ENCODE peak calls at places on chromosomes 13 and 19, in four cellular contexts. W is transverse colon, X is fibroblast of lung, I is mesothelial cell of epicardium. E is an unnamed sample.

GRCh38 chr19:590396-590745 is 690 bp downstream of the HCN2 start:
- DNase-seq in I (peak), X (peak), W (no peak), E (peak)

GRCh38 chr19:36916991-36917390 is 859 bp downstream of the ZNF568 start:
- DNase-seq in X (peak), I (no peak), W (no peak), E (no peak)

GRCh38 chr19:10105241-10106099 is 692 bp upstream of the PPAN start:
- DNase-seq in W (peak), X (no peak), I (no peak), E (no peak)

GRCh38 chr13:98653471-98653985 is 76.6 kb upstream of the STK24 start:
- DNase-seq in X (peak), I (peak), W (peak), E (peak)

GRCh38 chr19:45814166-45814780 is 835 bp downstream of the RSPH6A start:
- DNase-seq in W (no peak), I (no peak), X (no peak), E (no peak)

GRCh38 chr13:113528798-113529180 is 38.3 kb upstream of the DCUN1D2 start:
- DNase-seq in W (no peak), X (no peak), I (no peak), E (no peak)

GRCh38 chr13:113816248-113816924 is 47.5 kb downstream of the GAS6 start:
- DNase-seq in X (no peak), I (no peak), W (no peak), E (no peak)

GRCh38 chr19:52748336-52748950 is 13.6 kb upstream of the ZNF611 start:
- DNase-seq in W (no peak), I (no peak), X (peak), E (no peak)

GRCh38 chr13:113588394-113589111 is 4.0 kb downstream of the TFDP1 start:
- DNase-seq in I (no peak), W (no peak), X (no peak), E (no peak)

GRCh38 chr13:113901642-113902041 is 37.8 kb upstream of the GAS6 start:
- DNase-seq in W (no peak), I (no peak), X (no peak), E (no peak)

GRCh38 chr19:42242071-42242511 is 311 bp downstream of the GSK3A start:
- DNase-seq in W (no peak), I (no peak), X (no peak), E (no peak)

GRCh38 chr13:99307648-99308339 is 595 bp upstream of the GPR183 start:
- DNase-seq in X (peak), I (no peak), W (peak), E (no peak)

GRCh38 chr19:11377756-11378155 is 3.3 kb downstream of the SWSAP1 start:
- DNase-seq in X (peak), W (no peak), I (no peak), E (no peak)

GRCh38 chr13:49731766-49732165 is 40.5 kb upstream of the EBPL start:
- DNase-seq in X (peak), W (no peak), I (no peak), E (no peak)

GRCh38 chr13:21060827-21061076 is 634 bp downstream of the LATS2 start:
- DNase-seq in I (no peak), W (no peak), X (no peak), E (peak)

GRCh38 chr13:99965329-99966000 is 6.1 kb downstream of the ZIC5 start:
- DNase-seq in W (no peak), I (no peak), X (no peak), E (no peak)

GRCh38 chr19:4326837-4327251 is 11.8 kb downstream of the STAP2 start:
- DNase-seq in W (no peak), X (no peak), I (no peak), E (peak)

GRCh38 chr13:44031555-44031954 is 151.9 kb downstream of the LACC1 start:
- DNase-seq in W (no peak), X (no peak), I (no peak), E (no peak)
- TF ChIP-seq CTCF in W (no peak), X (no peak), I (no peak), E (no peak)

GRCh38 chr19:28012361-28012760 is 1200.6 kb downstream of the UQCRFS1 start:
- DNase-seq in I (no peak), W (no peak), X (no peak), E (no peak)
- TF ChIP-seq CTCF in I (no peak), W (no peak), X (no peak), E (peak)

GRCh38 chr13:109228211-109228610 is 558.2 kb downstream of the IRS2 start:
- DNase-seq in W (no peak), X (no peak), I (no peak), E (no peak)

GRCh38 chr13:109227344-109227940 is 558.9 kb downstream of the IRS2 start:
- DNase-seq in X (no peak), I (no peak), W (no peak), E (no peak)

GRCh38 chr13:109226631-109227030 is 559.8 kb downstream of the IRS2 start:
- DNase-seq in I (no peak), W (no peak), X (peak), E (no peak)

GRCh38 chr13:109220631-109221030 is 565.8 kb downstream of the IRS2 start:
- DNase-seq in W (no peak), X (no peak), I (no peak), E (no peak)

DNA sequence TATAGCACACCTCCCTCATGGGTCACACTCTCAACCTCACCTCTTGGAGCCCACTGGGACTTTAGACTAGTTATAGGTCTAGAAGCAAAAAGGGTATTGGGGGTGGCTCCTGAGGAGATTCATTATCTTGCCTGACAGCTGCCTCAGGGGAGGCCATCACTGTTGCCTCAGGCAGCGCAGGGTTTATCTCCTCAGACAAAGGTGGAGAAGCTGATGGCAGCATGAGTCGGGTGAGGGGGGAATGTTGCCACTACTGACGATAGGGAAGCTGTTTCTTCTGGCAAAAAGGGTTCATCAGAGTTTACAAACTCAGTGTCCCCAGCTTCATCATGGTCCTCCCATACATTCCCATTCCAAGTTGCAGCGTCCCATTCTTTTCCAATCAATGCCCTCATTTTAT is 562.4 kb downstream of the IRS2 start:
- DNase-seq in X (no peak), I (no peak), W (no peak), E (no peak)
- TF ChIP-seq CTCF in X (no peak), I (no peak), W (no peak), E (no peak)

GRCh38 chr19:40594657-40595077 is 6.5 kb upstream of the LTBP4 start:
- DNase-seq in X (peak), W (no peak), I (no peak), E (no peak)
- TF ChIP-seq CTCF in X (no peak), W (no peak), I (no peak), E (no peak)

GRCh38 chr19:38437295-38437694 is 3.8 kb downstream of the RYR1 start:
- DNase-seq in I (no peak), X (no peak), W (no peak), E (no peak)
- TF ChIP-seq CTCF in I (no peak), X (no peak), W (no peak), E (no peak)

GRCh38 chr13:108345016-108345415 is 75.5 kb downstream of the TNFSF13B start:
- DNase-seq in W (no peak), X (no peak), I (no peak), E (no peak)

GRCh38 chr13:108346376-108346775 is 76.9 kb downstream of the TNFSF13B start:
- DNase-seq in W (no peak), I (no peak), X (no peak), E (no peak)

DNA sequence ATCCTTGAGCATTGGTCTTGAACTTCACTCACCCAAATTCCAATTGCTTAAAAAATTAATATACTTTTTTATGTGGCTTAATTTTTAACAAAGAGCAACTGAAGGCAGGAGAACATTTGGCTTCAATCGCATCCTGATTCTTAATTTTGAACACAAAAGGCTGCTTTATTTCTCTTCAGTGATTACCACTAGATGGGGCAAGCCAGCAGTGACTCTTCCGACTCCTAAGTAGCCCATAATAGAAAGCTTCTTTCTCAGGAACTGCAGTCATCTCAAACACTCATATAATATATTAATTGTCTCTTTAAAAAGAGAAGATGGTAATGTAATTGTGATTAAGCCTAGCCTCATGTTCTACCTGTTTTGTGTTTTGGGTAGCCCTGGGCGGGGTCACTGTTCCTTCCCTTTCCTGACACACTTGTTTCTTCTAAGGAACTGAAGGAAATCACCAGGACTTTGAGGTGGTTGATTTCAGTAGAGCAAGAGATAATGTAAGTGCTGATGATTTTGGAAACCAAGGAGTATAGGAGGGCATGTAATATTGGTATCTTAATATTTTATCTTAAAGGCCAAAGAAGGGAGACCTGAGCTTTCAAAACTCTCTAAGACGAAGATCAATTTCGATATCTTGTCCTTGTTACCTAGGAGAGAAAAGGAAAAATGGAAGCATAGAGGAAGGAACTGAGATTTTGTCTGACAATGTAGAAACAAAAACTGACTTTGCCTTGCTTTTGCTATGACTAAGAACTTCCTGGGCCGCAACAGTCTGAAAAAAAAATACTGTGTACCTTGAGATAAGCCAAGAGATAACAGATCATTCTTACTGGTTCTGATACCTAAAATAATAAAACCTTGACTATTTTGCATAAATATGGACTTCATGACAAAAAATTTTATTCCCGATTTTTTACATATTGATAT is 73.1 kb downstream of the TNFSF13B start:
- DNase-seq in W (no peak), X (peak), I (no peak), E (no peak)
- TF ChIP-seq CTCF in W (no peak), X (peak), I (peak), E (peak)